ENCODE peak calls at places on chromosomes 16 and 17, in five cellular contexts. N is IMR-90, K is neuronal stem cell, E is H1, S is mesenchymal stem cell. U is an unnamed sample. For H3K4me1, the result is how much of the 10 kb centered on the place peaks cover.

GRCh38 chr16:3576211-3576610 is 992 bp downstream of the NLRC3 start:
- DNase-seq in N (no peak), K (no peak), E (no peak), S (no peak), U (no peak)

GRCh38 chr17:83121921-83122820 is 42.8 kb downstream of the METRNL start:
- DNase-seq in N (no peak), K (no peak), E (no peak), S (no peak), U (peak)

GRCh38 chr17:55717898-55718735 is 4.5 kb downstream of the TMEM100 start:
- DNase-seq in N (peak), K (peak), E (peak), S (peak), U (peak)

GRCh38 chr17:77300016-77300686 is 159.4 kb downstream of the SEC14L1 start:
- DNase-seq in N (no peak), K (no peak), E (no peak), S (no peak), U (peak)

GRCh38 chr16:56122251-56122650 is 69.0 kb upstream of the GNAO1 start:
- DNase-seq in N (no peak), K (no peak), E (no peak), S (no peak), U (no peak)

GRCh38 chr17:82238562-82239201 is 9.8 kb downstream of the SLC16A3 start:
- DNase-seq in N (peak), K (no peak), E (no peak), S (no peak), U (peak)

GRCh38 chr17:10058924-10059683 is 139.3 kb downstream of the GAS7 start:
- DNase-seq in N (no peak), K (no peak), E (no peak), S (no peak), U (peak)

GRCh38 chr16:81457326-81458133 is 12.9 kb downstream of the CMIP start:
- DNase-seq in N (peak), K (no peak), E (no peak), S (peak), U (peak)

GRCh38 chr17:78239489-78239931 is 8.1 kb downstream of the TMEM235 start:
- DNase-seq in N (no peak), K (no peak), E (no peak), S (no peak), U (no peak)

GRCh38 chr17:61393550-61393903 is 6.1 kb upstream of the TBX2 start:
- DNase-seq in N (peak), K (no peak), E (no peak), S (no peak), U (no peak)

GRCh38 chr16:88983771-88984687 is 7.0 kb upstream of the CBFA2T3 start:
- DNase-seq in N (no peak), K (no peak), E (no peak), S (no peak), U (no peak)

GRCh38 chr17:73625975-73626706 is 18.1 kb downstream of the SDK2 start:
- DNase-seq in N (no peak), K (no peak), E (no peak), S (no peak), U (no peak)

GRCh38 chr17:81420769-81421462 is 25.7 kb downstream of the BAHCC1 start:
- DNase-seq in N (peak), K (no peak), E (no peak), S (no peak), U (no peak)

GRCh38 chr16:62638964-62639861 is 603.0 kb upstream of the CDH8 start:
- DNase-seq in N (no peak), K (no peak), E (no peak), S (peak), U (no peak)

GRCh38 chr16:3175157-3176153 is 12.5 kb upstream of the OR1F1 start:
- DNase-seq in N (peak), K (no peak), E (no peak), S (peak), U (no peak)

GRCh38 chr16:53817812-53818211 is 113.9 kb downstream of the FTO start:
- DNase-seq in N (peak), K (no peak), E (no peak), S (no peak), U (no peak)

DNA sequence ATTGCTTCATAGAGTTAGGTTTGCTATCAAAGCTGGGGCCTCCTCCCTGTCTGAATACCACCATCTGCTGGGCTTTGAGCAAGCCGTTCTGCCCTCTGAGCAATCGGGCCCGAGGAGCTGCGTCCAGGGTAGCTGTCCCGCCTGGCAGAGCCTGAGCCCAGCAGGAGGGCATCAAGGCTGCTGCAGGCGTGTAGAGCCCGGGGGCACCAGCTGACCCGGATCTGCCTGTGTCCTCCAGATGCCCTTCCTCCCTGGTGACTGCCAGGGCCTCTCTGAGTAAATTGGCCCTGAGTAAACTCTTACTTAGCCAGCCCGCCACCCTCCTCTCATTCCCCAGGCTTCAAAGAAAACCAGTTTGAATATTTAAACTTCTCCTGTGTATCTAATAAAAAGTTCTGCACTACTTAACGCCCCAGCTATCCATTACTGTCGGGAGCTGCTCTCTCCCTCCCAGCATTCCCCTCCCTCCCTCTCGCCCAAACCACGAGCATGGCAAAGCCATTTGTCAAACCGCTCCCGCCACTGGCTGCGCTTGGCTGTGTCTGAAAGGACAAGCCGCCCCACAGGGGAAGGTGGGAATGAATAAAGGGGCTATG is 16.4 kb downstream of the CDK5RAP3 start:
- DNase-seq in N (no peak), K (peak), E (no peak), S (no peak), U (no peak)
- H3K4me1 ChIP-seq in N (under half), K (half or more), E (under half), S (under half), U (under half)

GRCh38 chr17:16442141-16442540 is 26.8 kb downstream of the TRPV2 start:
- DNase-seq in N (no peak), K (no peak), E (no peak), S (peak), U (no peak)
- H3K4me3 ChIP-seq in N (no peak), K (no peak), E (peak), S (no peak), U (no peak)

GRCh38 chr16:71954699-71955195 is 45.5 kb downstream of the PKD1L3 start:
- DNase-seq in N (no peak), K (no peak), E (no peak), S (no peak), U (no peak)
- H2AK5ac ChIP-seq in N (no peak), K (no peak), E (no peak), S (no peak), U (no peak)

GRCh38 chr16:85812031-85812807 is 12.7 kb downstream of the COX4I1 start:
- DNase-seq in N (no peak), K (no peak), E (no peak), S (no peak), U (no peak)

GRCh38 chr16:85808926-85809325 is 9.4 kb downstream of the COX4I1 start:
- DNase-seq in N (no peak), K (no peak), E (no peak), S (no peak), U (no peak)

GRCh38 chr16:85809645-85810044 is 10.2 kb downstream of the COX4I1 start:
- DNase-seq in N (no peak), K (no peak), E (no peak), S (no peak), U (no peak)

GRCh38 chr16:85810097-85810741 is 10.7 kb downstream of the COX4I1 start:
- DNase-seq in N (no peak), K (no peak), E (no peak), S (no peak), U (no peak)

DNA sequence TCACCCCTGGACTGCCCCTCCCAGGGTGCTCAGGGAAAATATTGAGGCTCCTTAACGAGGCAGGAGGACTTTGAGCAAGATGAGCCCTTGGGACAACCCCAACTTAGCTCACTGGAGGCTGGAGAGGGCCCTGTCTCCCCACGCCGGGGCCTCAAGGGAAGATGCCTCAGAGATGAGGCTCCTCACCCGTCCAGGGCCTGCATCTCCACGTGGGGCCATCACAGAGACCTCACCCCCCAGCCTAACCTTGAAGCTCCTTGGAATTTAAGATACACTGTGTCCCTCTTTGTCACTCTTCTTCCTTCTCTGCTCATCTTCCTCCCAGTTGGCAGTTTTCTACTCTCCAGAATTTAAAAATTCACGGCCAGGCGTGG is 11.2 kb downstream of the COX4I1 start:
- DNase-seq in N (no peak), K (no peak), E (no peak), S (no peak), U (no peak)
- H3K4me1 ChIP-seq in N (under half), K (under half), E (under half), S (under half), U (under half)

DNA sequence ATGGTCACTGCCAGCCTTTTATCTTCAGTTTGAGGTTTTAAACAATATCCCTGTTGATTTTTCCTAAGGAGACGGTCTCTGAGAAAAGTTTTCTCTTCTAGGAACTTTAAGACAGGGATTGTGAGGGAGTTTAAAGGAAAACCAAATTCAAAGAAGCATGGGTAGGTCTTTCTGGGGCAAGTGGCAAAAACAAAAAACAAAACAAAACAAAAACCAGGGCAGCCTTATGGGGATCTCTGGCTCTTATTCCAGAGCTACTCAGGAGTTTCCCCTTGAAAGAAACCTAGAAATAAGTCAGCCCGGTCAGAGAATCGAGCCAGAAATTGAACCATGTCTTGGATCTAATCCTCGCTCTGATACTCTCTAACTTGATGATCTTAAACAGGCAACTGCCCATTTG is 424.5 kb downstream of the GRIN2A start:
- DNase-seq in N (no peak), K (no peak), E (no peak), S (no peak), U (no peak)
- H3K4me3 ChIP-seq in N (no peak), K (no peak), E (no peak), S (no peak), U (no peak)

GRCh38 chr17:40517981-40518380 is 16.6 kb upstream of the TNS4 start:
- DNase-seq in N (no peak), K (no peak), E (no peak), S (no peak), U (no peak)
- H2AK5ac ChIP-seq in N (peak), K (no peak), E (no peak), S (no peak), U (peak)

GRCh38 chr17:17767497-17768286 is 69.1 kb downstream of the SREBF1 start:
- DNase-seq in N (no peak), K (no peak), E (no peak), S (no peak), U (no peak)
- H3K4me1 ChIP-seq in N (half or more), K (half or more), E (under half), S (under half), U (under half)

DNA sequence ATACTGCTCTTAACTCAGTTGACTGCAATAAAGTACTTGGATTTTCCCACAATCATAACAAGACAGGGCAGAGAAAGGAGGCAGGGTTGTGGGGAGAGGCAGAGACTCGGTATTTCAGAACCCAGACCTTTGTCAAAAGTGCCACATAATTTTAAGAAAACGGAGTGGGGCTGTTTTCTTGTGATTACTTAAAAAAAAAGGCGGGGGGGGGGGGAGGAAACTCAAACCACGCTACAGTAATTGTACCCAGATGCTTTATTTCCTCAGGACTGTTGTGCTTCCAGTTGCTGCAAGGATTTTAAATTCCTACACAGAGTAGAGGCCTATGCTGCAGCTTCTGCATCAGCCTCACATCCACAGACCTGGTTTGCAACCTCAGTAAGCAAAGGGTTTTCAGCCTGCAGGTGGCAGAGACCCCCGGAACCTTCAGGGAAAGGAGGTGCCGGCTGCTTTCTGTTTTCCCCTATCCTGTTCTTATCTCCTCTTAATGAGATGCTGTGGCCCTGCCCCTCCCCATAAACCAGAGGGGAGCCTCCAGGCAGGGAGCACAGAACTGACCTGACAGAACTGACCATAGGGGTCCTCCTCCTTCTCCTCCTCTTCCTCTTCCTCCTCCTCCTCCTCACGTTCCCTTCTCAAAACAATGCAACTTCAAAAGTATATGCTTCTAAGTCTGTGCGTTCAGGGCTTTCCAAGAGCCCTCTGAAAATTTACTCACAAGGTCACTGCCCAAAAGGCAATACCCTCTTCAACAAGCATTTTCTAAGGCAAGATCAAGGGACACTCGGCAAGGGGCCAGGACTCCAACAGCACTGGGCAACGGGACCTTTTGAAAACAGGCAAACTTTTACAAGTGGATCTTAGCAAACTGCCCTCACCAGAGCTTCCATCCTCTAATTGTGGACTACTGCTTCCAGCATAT is 7.5 kb downstream of the AXIN2 start:
- DNase-seq in N (peak), K (no peak), E (no peak), S (no peak), U (no peak)
- H3K4me3 ChIP-seq in N (no peak), K (no peak), E (no peak), S (no peak), U (no peak)

GRCh38 chr17:75267403-75268232 is 3.4 kb downstream of the MIF4GD start:
- DNase-seq in N (no peak), K (no peak), E (peak), S (no peak), U (peak)
- H2AK5ac ChIP-seq in N (no peak), K (no peak), E (peak), S (no peak), U (no peak)

GRCh38 chr16:70254095-70254964 is 2.6 kb upstream of the EXOSC6 start:
- DNase-seq in N (peak), K (no peak), E (no peak), S (no peak), U (no peak)

GRCh38 chr16:70255584-70255983 is 3.8 kb upstream of the EXOSC6 start:
- DNase-seq in N (no peak), K (no peak), E (no peak), S (no peak), U (no peak)

GRCh38 chr16:70252355-70252988 is 732 bp upstream of the EXOSC6 start:
- DNase-seq in N (peak), K (peak), E (no peak), S (peak), U (no peak)

GRCh38 chr16:70253291-70254094 is 1.8 kb upstream of the EXOSC6 start:
- DNase-seq in N (peak), K (peak), E (no peak), S (peak), U (peak)

DNA sequence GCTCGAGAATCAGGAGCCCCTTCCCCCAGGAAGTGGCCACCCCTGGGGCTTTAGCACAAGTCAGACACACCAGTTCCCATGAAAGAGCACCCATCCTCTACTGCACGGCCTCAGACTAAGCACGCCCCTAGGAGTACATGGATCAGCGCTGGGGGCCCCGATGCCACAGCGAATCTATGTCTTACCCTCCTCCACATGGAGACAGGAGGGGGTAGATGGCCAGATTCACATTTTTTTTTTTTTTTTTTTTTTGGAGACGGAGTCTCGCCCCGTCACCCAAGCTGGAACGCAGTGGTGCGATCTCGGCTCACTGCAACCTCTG is 3.2 kb upstream of the EXOSC6 start:
- DNase-seq in N (no peak), K (no peak), E (no peak), S (no peak), U (no peak)
- H3K4me1 ChIP-seq in N (under half), K (under half), E (under half), S (under half), U (under half)